ENCODE peak calls at places on chromosomes 13 and 19, in six cellular contexts. F, U, P, V, T and E are unnamed samples.

GRCh38 chr13:42740753-42741152 is 40.6 kb upstream of the FAM216B start:
- DNase-seq in F (peak; percentile 27), U (no peak), P (peak; percentile 4), V (peak; percentile 76), T (peak; percentile 49), E (peak; percentile 17)

GRCh38 chr13:46134961-46135522 is 30.2 kb upstream of the CPB2 start:
- DNase-seq in F (no peak), U (peak; percentile 18), P (no peak), V (no peak), T (no peak), E (no peak)

GRCh38 chr13:91296011-91296410 is 51.5 kb upstream of the MIR17HG start:
- DNase-seq in F (no peak), U (no peak), P (no peak), V (no peak), T (no peak), E (no peak)

GRCh38 chr19:48968813-48969218 is 3.7 kb downstream of the FTL start:
- DNase-seq in F (no peak), U (no peak), P (peak; percentile 53), V (no peak), T (no peak), E (peak; percentile 46)

GRCh38 chr19:54459282-54460229 is 4.0 kb downstream of the LENG9 start:
- DNase-seq in F (no peak), U (no peak), P (no peak), V (peak; percentile 66), T (no peak), E (peak; percentile 76)

GRCh38 chr19:49560358-49560900 is 19.9 kb downstream of the NOSIP start:
- DNase-seq in F (no peak), U (no peak), P (no peak), V (no peak), T (no peak), E (peak; percentile 57)

GRCh38 chr19:6654347-6655310 is 15.3 kb downstream of the TNFSF14 start:
- DNase-seq in F (no peak), U (no peak), P (no peak), V (no peak), T (no peak), E (peak; percentile 32)

GRCh38 chr19:35207391-35207871 is 21.1 kb downstream of the FAM187B start:
- DNase-seq in F (no peak), U (no peak), P (no peak), V (no peak), T (no peak), E (no peak)

GRCh38 chr19:40321076-40321475 is 27.1 kb downstream of the C19orf47 start:
- DNase-seq in F (no peak), U (no peak), P (no peak), V (peak; percentile 57), T (no peak), E (no peak)

GRCh38 chr13:30832845-30833332 is 73.2 kb upstream of the MEDAG start:
- DNase-seq in F (peak; percentile 72), U (peak; percentile 32), P (peak; percentile 42), V (peak; percentile 97), T (peak; percentile 75), E (no peak)

GRCh38 chr13:24032674-24033073 is 127.8 kb upstream of the SPATA13 start:
- DNase-seq in F (no peak), U (no peak), P (peak; percentile 28), V (no peak), T (no peak), E (no peak)

GRCh38 chr13:48094404-48094780 is 512 bp downstream of the MED4 start:
- DNase-seq in F (no peak), U (peak; percentile 35), P (no peak), V (no peak), T (peak; percentile 33), E (peak; percentile 73)

GRCh38 chr13:23455401-23456185 is 22.1 kb upstream of the SACS start:
- DNase-seq in F (no peak), U (no peak), P (no peak), V (no peak), T (no peak), E (no peak)

GRCh38 chr13:113066746-113067145 is 38.8 kb upstream of the F7 start:
- DNase-seq in F (no peak), U (no peak), P (no peak), V (peak; percentile 67), T (no peak), E (no peak)

GRCh38 chr19:16197188-16197621 is 506 bp upstream of the AP1M1 start:
- DNase-seq in F (no peak), U (no peak), P (no peak), V (no peak), T (peak; percentile 87), E (peak; percentile 97)

GRCh38 chr13:106490887-106491321 is 44.6 kb downstream of the EFNB2 start:
- DNase-seq in F (no peak), U (no peak), P (no peak), V (no peak), T (peak; percentile 65), E (no peak)

GRCh38 chr13:106492576-106493323 is 42.7 kb downstream of the EFNB2 start:
- DNase-seq in F (no peak), U (no peak), P (no peak), V (no peak), T (no peak), E (no peak)

GRCh38 chr13:106493569-106493968 is 41.9 kb downstream of the EFNB2 start:
- DNase-seq in F (no peak), U (no peak), P (no peak), V (no peak), T (no peak), E (no peak)

GRCh38 chr13:106491463-106491862 is 44.0 kb downstream of the EFNB2 start:
- DNase-seq in F (no peak), U (no peak), P (no peak), V (no peak), T (no peak), E (no peak)

DNA sequence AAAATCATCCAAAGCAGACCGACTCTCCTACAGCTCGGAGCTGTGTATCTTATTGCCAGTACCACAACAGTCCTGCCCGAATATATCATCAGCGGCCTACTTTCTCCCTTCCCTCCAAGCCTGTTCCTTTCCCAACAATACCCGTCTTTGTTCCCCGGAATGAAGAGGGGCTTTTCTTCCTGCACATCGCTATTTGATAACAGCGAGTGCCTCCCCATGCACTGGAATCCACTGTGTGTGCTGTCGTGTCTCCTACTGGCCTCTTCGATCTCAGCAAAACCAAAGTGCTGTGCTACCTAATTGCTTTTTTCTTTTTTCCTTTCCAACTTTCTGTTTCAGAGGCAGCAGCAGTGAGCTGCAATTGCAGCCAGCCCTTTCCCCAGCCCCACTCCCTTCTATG is 43.5 kb downstream of the EFNB2 start:
- DNase-seq in F (no peak), U (no peak), P (no peak), V (no peak), T (no peak), E (no peak)
- H3K27ac ChIP-seq in F (no peak overlapping the region), U (peak overlapping the region; percentile 37), P (no peak overlapping the region), V (no peak overlapping the region), T (no peak overlapping the region), E (no peak overlapping the region)

DNA sequence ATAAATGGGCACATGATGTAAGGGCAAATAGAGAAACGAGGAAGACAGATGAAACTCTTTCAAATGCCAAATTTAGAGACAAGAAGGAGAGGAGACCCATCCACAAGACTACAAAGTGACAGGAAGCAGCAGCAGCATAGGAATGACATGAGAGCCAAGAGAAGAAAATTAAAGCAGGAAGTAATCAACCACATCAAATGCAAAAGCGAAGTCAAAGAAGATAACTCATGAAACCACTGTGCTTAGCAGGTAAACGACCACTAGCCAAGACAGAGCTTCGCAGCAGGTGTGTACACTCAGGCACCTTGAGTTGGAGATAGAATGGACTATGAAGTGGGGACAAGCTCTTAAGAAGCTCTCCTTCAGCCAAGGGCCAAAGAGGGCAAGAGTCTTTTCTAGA is 64.1 kb downstream of the KLF12 start:
- DNase-seq in F (no peak), U (no peak), P (no peak), V (no peak), T (no peak), E (no peak)
- H3K4me1 ChIP-seq in F (no peaks in the 10 kb centered on the region), U (peaks cover 6% of the 10 kb centered on the region), P (no peaks in the 10 kb centered on the region), V (peaks cover 9% of the 10 kb centered on the region), T (peaks cover 21% of the 10 kb centered on the region), E (peaks cover 24% of the 10 kb centered on the region)

DNA sequence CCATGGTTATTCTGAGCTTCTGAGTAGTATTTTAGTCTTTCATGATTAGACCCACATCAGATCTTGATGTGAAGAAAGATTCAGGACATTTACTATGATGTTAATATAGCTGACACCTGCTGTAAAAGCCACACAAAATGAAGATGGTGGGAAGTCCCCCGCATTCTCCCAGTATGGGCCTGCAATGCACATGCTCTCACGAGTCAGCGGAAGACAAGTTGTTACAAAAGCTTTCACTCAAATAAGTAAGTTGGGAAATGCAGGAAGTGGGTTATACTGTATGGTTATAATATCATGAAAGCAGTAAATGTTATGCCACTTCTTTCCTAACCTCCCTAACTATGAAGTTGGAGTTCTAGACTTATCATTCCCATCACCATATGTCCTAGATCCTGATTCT is 171.9 kb downstream of the KLF5 start:
- DNase-seq in F (no peak), U (no peak), P (no peak), V (no peak), T (no peak), E (no peak)
- H3K27ac ChIP-seq in F (no peak overlapping the region), U (no peak overlapping the region), P (no peak overlapping the region), V (no peak overlapping the region), T (no peak overlapping the region), E (no peak overlapping the region)

GRCh38 chr19:920051-920857 is 3.1 kb downstream of the KISS1R start:
- DNase-seq in F (peak; percentile 33), U (peak; percentile 46), P (no peak), V (no peak), T (no peak), E (peak; percentile 87)
- H3K4me1 ChIP-seq in F (peaks cover 13% of the 10 kb centered on the region), U (peaks cover 9% of the 10 kb centered on the region), P (peaks cover 17% of the 10 kb centered on the region), V (peaks cover 14% of the 10 kb centered on the region), T (peaks cover 6% of the 10 kb centered on the region), E (peaks cover 10% of the 10 kb centered on the region)

GRCh38 chr19:18698321-18699167 is 15.1 kb downstream of the CRTC1 start:
- DNase-seq in F (no peak), U (peak; percentile 19), P (no peak), V (no peak), T (no peak), E (no peak)

GRCh38 chr19:18700501-18701249 is 17.2 kb downstream of the CRTC1 start:
- DNase-seq in F (peak; percentile 56), U (peak; percentile 89), P (no peak), V (peak; percentile 94), T (peak; percentile 43), E (peak; percentile 98)

GRCh38 chr19:18704054-18704453 is 20.6 kb downstream of the CRTC1 start:
- DNase-seq in F (no peak), U (no peak), P (no peak), V (no peak), T (no peak), E (no peak)

GRCh38 chr19:18699403-18700054 is 16.0 kb downstream of the CRTC1 start:
- DNase-seq in F (no peak), U (no peak), P (no peak), V (no peak), T (no peak), E (peak; percentile 74)

DNA sequence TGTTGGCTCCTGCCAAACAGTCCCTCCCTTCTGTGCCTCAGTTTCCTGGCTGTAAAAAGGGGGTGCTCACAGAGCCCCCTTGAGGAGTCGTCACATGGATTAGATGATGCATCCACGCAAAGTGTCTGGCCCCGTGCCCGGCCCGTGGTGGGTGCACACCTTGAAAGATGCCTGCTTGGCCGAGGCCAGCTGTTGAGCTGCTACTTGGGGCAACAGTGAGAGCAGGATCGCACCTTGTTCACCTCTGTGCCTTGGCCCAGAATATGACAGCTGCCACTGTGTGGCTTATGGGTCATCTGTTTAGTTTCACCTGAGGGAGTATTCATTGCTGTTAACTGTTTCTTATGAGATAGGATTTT is 17.7 kb downstream of the CRTC1 start:
- DNase-seq in F (no peak), U (no peak), P (no peak), V (no peak), T (no peak), E (no peak)
- H3K27ac ChIP-seq in F (peak overlapping the region; percentile 84), U (no peak overlapping the region), P (no peak overlapping the region), V (peak overlapping the region; percentile 61), T (no peak overlapping the region), E (no peak overlapping the region)